ENCODE peak calls at places on chromosomes 2 and 18, in four cellular contexts. W is CD8-positive, alpha-beta T cell; A is hepatocyte; N is A673. Q is an unnamed sample.
A peak's percentile ranks its signal among the peaks of the same experiment; 100 is the strongest.

GRCh38 chr2:236127010-236127409 is 41.2 kb downstream of the GBX2 start:
- DNase-seq in N (no peak), A (no peak), W (no peak), Q (no peak)

GRCh38 chr2:100018794-100019193 is 123.6 kb downstream of the AFF3 start:
- DNase-seq in N (no peak), W (no peak), A (peak; percentile 38), Q (no peak)

GRCh38 chr2:147351789-147352188 is 493.0 kb upstream of the ACVR2A start:
- DNase-seq in N (no peak), A (no peak), W (no peak), Q (no peak)

GRCh38 chr2:135987441-135987840 is 2.0 kb upstream of the DARS1 start:
- DNase-seq in W (no peak), N (no peak), A (no peak), Q (peak; percentile 10)

GRCh38 chr18:44130365-44130942 is 550.2 kb upstream of the SETBP1 start:
- DNase-seq in N (peak; percentile 64), A (peak; percentile 75), W (no peak), Q (no peak)

GRCh38 chr2:128069769-128070168 is 21.2 kb upstream of the UGGT1 start:
- DNase-seq in N (no peak), W (no peak), A (no peak), Q (no peak)

GRCh38 chr18:39801010-39801409 is 2154.0 kb upstream of the PIK3C3 start:
- DNase-seq in N (no peak), W (no peak), A (no peak), Q (no peak)

GRCh38 chr2:128714285-128714684 is 395.6 kb upstream of the HS6ST1 start:
- DNase-seq in N (no peak), A (no peak), W (no peak), Q (no peak)

GRCh38 chr2:235958221-235958620 is 210.0 kb downstream of the GBX2 start:
- DNase-seq in W (no peak), A (no peak), N (no peak), Q (no peak)

GRCh38 chr18:58223717-58224424 is 179.8 kb downstream of the NEDD4L start:
- DNase-seq in N (no peak), W (no peak), A (peak; percentile 84), Q (no peak)

GRCh38 chr2:12717191-12717987 is 653 bp downstream of the TRIB2 start:
- DNase-seq in W (peak; percentile 73), N (peak; percentile 81), A (peak; percentile 70), Q (no peak)

GRCh38 chr2:3034396-3034795 is 343.2 kb downstream of the EIPR1 start:
- DNase-seq in N (no peak), A (no peak), W (no peak), Q (no peak)

GRCh38 chr2:43634604-43635306 is 2.3 kb upstream of the PLEKHH2 start:
- DNase-seq in A (peak; percentile 44), W (no peak), N (peak; percentile 70), Q (no peak)

GRCh38 chr2:205212357-205212756 is 469.9 kb upstream of the NRP2 start:
- DNase-seq in A (no peak), W (no peak), N (no peak), Q (no peak)

GRCh38 chr2:68726608-68727367 is 7.8 kb upstream of the ARHGAP25 start:
- DNase-seq in A (no peak), N (no peak), W (peak; percentile 90), Q (no peak)

GRCh38 chr2:75787532-75788132 is 76.9 kb upstream of the GCFC2 start:
- DNase-seq in W (no peak), N (peak; percentile 77), A (peak; percentile 59), Q (no peak)

GRCh38 chr18:26103579-26103978 is 13.2 kb upstream of the SS18 start:
- DNase-seq in W (peak; percentile 40), A (peak; percentile 8), N (peak; percentile 13), Q (no peak)

GRCh38 chr2:144151877-144152276 is 368.0 kb downstream of the ZEB2 start:
- DNase-seq in N (no peak), W (no peak), A (no peak), Q (no peak)

GRCh38 chr2:113848758-113849460 is 41.0 kb upstream of the ACTR3 start:
- DNase-seq in A (peak; percentile 43), N (no peak), W (no peak), Q (no peak)

GRCh38 chr2:240595381-240596079 is 9.0 kb downstream of the CAPN10 start:
- DNase-seq in W (peak; percentile 58), A (no peak), N (peak; percentile 30), Q (peak; percentile 29)

GRCh38 chr2:177143444-177143843 is 69.2 kb upstream of the HNRNPA3 start:
- DNase-seq in W (no peak), A (peak; percentile 56), N (peak; percentile 87), Q (no peak)

GRCh38 chr2:10124538-10125045 is 2.1 kb downstream of the RRM2 start:
- DNase-seq in N (peak; percentile 83), W (peak; percentile 43), A (peak; percentile 83), Q (peak; percentile 44)

GRCh38 chr2:10120938-10121574 is 1.5 kb upstream of the RRM2 start:
- DNase-seq in W (no peak), N (peak; percentile 76), A (peak; percentile 46), Q (no peak)

GRCh38 chr2:10122500-10123280 is at the start of gene RRM2:
- DNase-seq in N (peak; percentile 98), A (peak; percentile 95), W (peak; percentile 90), Q (peak; percentile 76)

GRCh38 chr2:10125842-10126596 is 3.5 kb downstream of the RRM2 start:
- DNase-seq in N (no peak), W (no peak), A (no peak), Q (no peak)

GRCh38 chr2:10123281-10123680 is 742 bp downstream of the RRM2 start:
- DNase-seq in N (no peak), A (no peak), W (no peak), Q (no peak)
- H3K27ac ChIP-seq in N (peak overlapping the region; percentile 98), A (no peak overlapping the region), W (no peak overlapping the region), Q (no peak overlapping the region)

GRCh38 chr18:2572144-2572682 is 856 bp downstream of the NDC80 start:
- DNase-seq in A (no peak), W (no peak), N (peak; percentile 6), Q (no peak)
- H3K27ac ChIP-seq in A (peak overlapping the region; percentile 21), W (no peak overlapping the region), N (peak overlapping the region; percentile 99), Q (no peak overlapping the region)

DNA sequence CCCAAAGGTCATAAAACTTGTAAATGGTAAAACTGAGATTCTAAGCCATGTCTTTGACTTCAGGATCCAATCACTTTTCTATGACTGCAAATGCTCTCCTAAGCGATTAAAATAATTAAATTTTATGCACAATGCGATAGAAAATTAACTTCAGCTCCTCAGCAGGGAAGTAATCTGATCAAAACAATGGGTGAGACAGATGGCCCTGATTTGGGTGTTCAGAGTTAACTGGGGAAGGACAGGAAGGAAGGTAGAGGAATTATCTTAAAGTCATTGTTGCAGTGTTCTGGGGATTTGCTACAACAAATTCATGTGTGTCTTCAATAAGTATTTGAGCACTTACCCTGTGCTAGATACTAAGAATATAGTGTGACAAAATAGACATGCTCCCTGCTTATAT is 446.0 kb upstream of the MEX3C start:
- DNase-seq in N (peak; percentile 52), W (no peak), A (no peak), Q (no peak)
- H3K27ac ChIP-seq in N (no peak overlapping the region), W (no peak overlapping the region), A (no peak overlapping the region), Q (no peak overlapping the region)

GRCh38 chr2:95402370-95403203 is at the start of gene FAHD2A:
- DNase-seq in A (peak; percentile 98), N (peak; percentile 92), W (peak; percentile 92), Q (peak; percentile 94)

GRCh38 chr2:95399061-95399460 is 3.4 kb upstream of the FAHD2A start:
- DNase-seq in A (no peak), N (no peak), W (no peak), Q (no peak)

DNA sequence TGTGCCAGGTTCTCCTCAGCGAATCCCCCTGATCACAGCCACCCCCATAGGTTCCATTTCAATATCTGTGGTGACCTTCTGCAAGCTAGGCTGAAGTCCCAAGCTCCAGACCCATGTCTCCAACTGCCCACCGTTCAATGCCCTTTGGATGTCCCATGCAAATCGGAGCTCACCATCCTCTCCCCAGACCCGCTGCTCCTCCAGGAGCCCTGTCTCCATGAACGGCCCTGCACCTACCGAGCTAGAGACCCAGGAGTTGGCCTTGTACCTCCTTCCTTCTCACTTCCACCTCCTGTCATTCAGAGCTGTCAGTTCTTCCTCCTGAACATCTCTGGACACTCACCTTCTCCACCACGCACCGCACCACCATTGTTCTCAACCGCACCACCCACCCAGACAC is 1.0 kb upstream of the FAHD2A start:
- DNase-seq in W (no peak), N (no peak), A (no peak), Q (no peak)
- H3K27ac ChIP-seq in W (no peak overlapping the region), N (no peak overlapping the region), A (peak overlapping the region; percentile 96), Q (no peak overlapping the region)

GRCh38 chr2:228063558-228063957 is 117.9 kb downstream of the SPHKAP start:
- DNase-seq in A (no peak), N (no peak), W (no peak), Q (no peak)
- H3K27ac ChIP-seq in A (no peak overlapping the region), N (no peak overlapping the region), W (no peak overlapping the region), Q (no peak overlapping the region)

Q was measured in caudate nucleus.